ENCODE peak calls at places on chromosomes 12 and 14, in nine cellular contexts. S, U, X, E, L, F, M, D and C are unnamed samples. For H3K9me3, the result is how much of the 10 kb centered on the place peaks cover.

GRCh38 chr14:101506211-101506920 is 54.9 kb upstream of the DIO3 start:
- DNase-seq in U (no peak), X (no peak), D (no peak), F (no peak), E (no peak), M (no peak), L (peak), S (no peak), C (no peak)

GRCh38 chr14:102579696-102580551 is 12.5 kb upstream of the RCOR1 start:
- DNase-seq in S (no peak), F (no peak), D (no peak), L (no peak), U (peak), M (no peak), E (no peak), X (peak), C (no peak)

GRCh38 chr14:87461704-87462103 is 531.3 kb downstream of the GALC start:
- DNase-seq in U (no peak), X (no peak), M (no peak), D (no peak), E (no peak), L (no peak), F (no peak), S (no peak), C (no peak)

GRCh38 chr14:34722723-34723545 is 8.5 kb upstream of the CFL2 start:
- DNase-seq in F (no peak), X (no peak), U (peak), D (no peak), L (no peak), E (peak), M (no peak), S (peak), C (peak)

GRCh38 chr14:52650774-52651173 is 44.6 kb downstream of the ERO1A start:
- DNase-seq in U (no peak), X (no peak), F (no peak), L (no peak), D (no peak), S (no peak), M (no peak), E (peak), C (no peak)

GRCh38 chr12:123895477-123895876 is 77.2 kb downstream of the CCDC92 start:
- DNase-seq in E (peak), D (no peak), M (no peak), S (no peak), U (no peak), L (no peak), F (no peak), X (no peak), C (no peak)

GRCh38 chr12:48185181-48185919 is 1.9 kb downstream of the CCDC184 start:
- DNase-seq in D (no peak), X (no peak), L (no peak), F (no peak), M (peak), U (no peak), S (no peak), E (no peak), C (no peak)

GRCh38 chr14:73494593-73494992 is 3.9 kb downstream of the RIOX1 start:
- DNase-seq in E (no peak), X (no peak), L (no peak), F (no peak), S (no peak), M (no peak), D (no peak), U (no peak), C (no peak)

GRCh38 chr12:58727526-58727925 is 192.8 kb downstream of the LRIG3 start:
- DNase-seq in X (no peak), U (no peak), L (no peak), M (no peak), E (no peak), D (no peak), F (no peak), S (no peak), C (no peak)

GRCh38 chr14:68377459-68377858 is 415.4 kb downstream of the ZFP36L1 start:
- DNase-seq in U (peak), E (peak), F (no peak), X (peak), D (peak), S (peak), M (no peak), L (no peak), C (no peak)

GRCh38 chr12:3142386-3142785 is 65.2 kb downstream of the TSPAN9 start:
- DNase-seq in D (no peak), M (no peak), E (no peak), U (no peak), S (no peak), F (no peak), L (no peak), X (no peak), C (no peak)

GRCh38 chr12:123122649-123123048 is 28.2 kb downstream of the PITPNM2 start:
- DNase-seq in D (no peak), U (no peak), F (no peak), M (no peak), L (no peak), S (no peak), X (no peak), E (no peak), C (no peak)

GRCh38 chr12:53221203-53222076 is 10.6 kb downstream of the RARG start:
- DNase-seq in S (peak), D (peak), L (peak), M (no peak), F (no peak), X (peak), U (peak), E (peak), C (peak)

GRCh38 chr14:99348816-99349609 is 77.0 kb upstream of the BCL11B start:
- DNase-seq in F (no peak), U (no peak), M (no peak), L (no peak), S (no peak), E (no peak), X (no peak), D (no peak), C (no peak)

GRCh38 chr14:72558721-72559120 is 335.2 kb downstream of the DPF3 start:
- DNase-seq in X (peak), M (no peak), L (no peak), D (no peak), U (no peak), E (no peak), F (no peak), S (no peak), C (no peak)

GRCh38 chr12:131159660-131160059 is 206.0 kb downstream of the ADGRD1 start:
- DNase-seq in L (no peak), D (no peak), M (no peak), U (no peak), F (no peak), E (peak), X (no peak), S (no peak), C (no peak)

GRCh38 chr12:18818584-18818983 is 80.7 kb downstream of the CAPZA3 start:
- DNase-seq in S (no peak), L (no peak), E (no peak), M (no peak), X (no peak), F (no peak), D (no peak), U (no peak), C (no peak)

GRCh38 chr12:1870998-1871917 is 47.2 kb downstream of the CACNA2D4 start:
- DNase-seq in L (no peak), X (no peak), M (peak), E (no peak), S (no peak), U (no peak), D (no peak), F (peak), C (no peak)

GRCh38 chr12:2429032-2429431 is 365.7 kb upstream of the FKBP4 start:
- DNase-seq in L (no peak), S (no peak), X (peak), E (no peak), F (no peak), M (no peak), U (no peak), D (no peak), C (no peak)

GRCh38 chr14:81559385-81559784 is 25.7 kb upstream of the SEL1L start:
- DNase-seq in S (no peak), U (no peak), F (no peak), E (no peak), L (no peak), X (no peak), D (no peak), M (no peak), C (no peak)

GRCh38 chr12:107404981-107405380 is 280.6 kb upstream of the PWP1 start:
- DNase-seq in M (no peak), L (no peak), E (peak), S (no peak), D (no peak), F (no peak), X (peak), U (no peak), C (no peak)

GRCh38 chr12:4037747-4038312 is 164.6 kb upstream of the PARP11 start:
- DNase-seq in D (no peak), X (no peak), F (no peak), U (peak), S (peak), E (peak), M (no peak), L (no peak), C (peak)

GRCh38 chr12:48972213-48973021 is 882 bp upstream of the WNT10B start:
- DNase-seq in M (no peak), E (no peak), U (no peak), D (no peak), L (no peak), S (no peak), F (no peak), X (peak), C (no peak)

GRCh38 chr12:6699989-6700645 is 498 bp downstream of the PIANP start:
- DNase-seq in U (no peak), D (no peak), S (no peak), F (no peak), E (no peak), L (peak), M (no peak), X (no peak), C (no peak)
- H3K27ac ChIP-seq in U (no peak), D (no peak), S (no peak), F (peak), E (no peak), L (no peak), M (peak), X (no peak), C (no peak)

GRCh38 chr12:34602213-34602940 is 580.1 kb downstream of the ALG10 start:
- DNase-seq in E (no peak), D (no peak), L (peak), F (peak), X (no peak), S (no peak), M (peak), U (no peak), C (no peak)

GRCh38 chr12:34600592-34601462 is 578.5 kb downstream of the ALG10 start:
- DNase-seq in U (peak), X (no peak), S (no peak), D (no peak), E (no peak), L (peak), F (peak), M (no peak), C (no peak)

GRCh38 chr12:34603382-34604035 is 581.2 kb downstream of the ALG10 start:
- DNase-seq in M (peak), X (no peak), S (no peak), F (no peak), L (peak), E (no peak), U (no peak), D (no peak), C (no peak)

GRCh38 chr12:34599530-34600513 is 577.5 kb downstream of the ALG10 start:
- DNase-seq in L (peak), U (peak), E (no peak), D (no peak), X (no peak), F (peak), M (peak), S (no peak), C (no peak)

DNA sequence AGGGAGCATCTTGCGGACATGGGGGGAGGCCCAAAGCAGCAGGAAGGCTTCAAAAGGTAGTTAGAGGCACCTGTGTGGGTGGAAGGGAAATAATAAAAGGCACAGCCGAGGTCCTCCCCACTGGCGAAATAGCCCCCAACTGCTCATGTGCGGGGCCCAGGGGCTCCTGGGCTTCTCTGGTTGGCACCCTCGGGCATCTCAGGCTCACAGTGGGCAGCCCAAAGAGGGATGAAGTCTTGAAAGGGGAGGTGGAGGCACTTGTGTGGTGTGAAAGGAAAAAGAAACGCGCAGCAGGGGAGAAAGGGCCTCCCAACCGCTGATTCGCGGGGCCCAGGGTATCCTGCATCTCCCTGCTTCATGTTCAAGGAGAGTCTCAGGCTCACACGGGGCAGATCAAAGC is 579.4 kb downstream of the ALG10 start:
- DNase-seq in E (no peak), F (peak), D (no peak), U (peak), S (no peak), M (no peak), X (no peak), L (peak), C (peak)
- H3K9me3 ChIP-seq in E (half or more), F (under half), D (half or more), U (under half), S (under half), M (half or more), X (under half), L (under half), C (half or more)

GRCh38 chr12:24947541-24948451 is 1.1 kb downstream of the BCAT1 start:
- DNase-seq in X (no peak), E (no peak), S (no peak), U (no peak), L (no peak), M (no peak), D (no peak), F (no peak), C (no peak)

GRCh38 chr12:24950231-24950834 is 1.4 kb upstream of the BCAT1 start:
- DNase-seq in S (no peak), X (no peak), D (no peak), L (no peak), M (no peak), E (no peak), U (no peak), F (no peak), C (no peak)

GRCh38 chr12:24945822-24946221 is 3.1 kb downstream of the BCAT1 start:
- DNase-seq in D (no peak), E (no peak), L (no peak), M (no peak), F (no peak), S (no peak), U (no peak), X (no peak), C (no peak)

GRCh38 chr12:24948452-24948815 is 467 bp downstream of the BCAT1 start:
- DNase-seq in D (no peak), F (no peak), S (no peak), U (no peak), M (no peak), X (peak), L (no peak), E (no peak), C (no peak)

GRCh38 chr12:24948816-24949722 is at the start of gene BCAT1:
- DNase-seq in E (peak), L (peak), U (peak), S (peak), M (no peak), X (peak), F (no peak), D (peak), C (no peak)
- TF ChIP-seq CTCF in E (peak), L (no peak), U (no peak), S (no peak), M (no peak), X (peak), F (no peak), D (peak), C (no peak)

GRCh38 chr12:77946541-77947021 is 115.9 kb downstream of the NAV3 start:
- DNase-seq in F (no peak), X (peak), U (no peak), S (no peak), L (no peak), E (no peak), D (no peak), M (no peak), C (no peak)

GRCh38 chr12:77940011-77940423 is 109.3 kb downstream of the NAV3 start:
- DNase-seq in D (no peak), F (no peak), L (no peak), E (no peak), M (no peak), U (no peak), S (no peak), X (peak), C (no peak)

GRCh38 chr12:77941396-77941795 is 110.7 kb downstream of the NAV3 start:
- DNase-seq in S (no peak), D (no peak), E (no peak), M (no peak), L (no peak), X (no peak), U (no peak), F (no peak), C (no peak)

GRCh38 chr12:77940566-77940965 is 109.9 kb downstream of the NAV3 start:
- DNase-seq in S (no peak), E (no peak), D (no peak), X (no peak), F (no peak), M (no peak), U (no peak), L (no peak), C (no peak)

GRCh38 chr12:77943466-77943865 is 112.8 kb downstream of the NAV3 start:
- DNase-seq in U (no peak), L (no peak), E (no peak), M (no peak), S (no peak), D (no peak), F (no peak), X (peak), C (no peak)
- H3K27ac ChIP-seq in U (no peak), L (no peak), E (no peak), M (no peak), S (no peak), D (no peak), F (no peak), X (no peak), C (no peak)

DNA sequence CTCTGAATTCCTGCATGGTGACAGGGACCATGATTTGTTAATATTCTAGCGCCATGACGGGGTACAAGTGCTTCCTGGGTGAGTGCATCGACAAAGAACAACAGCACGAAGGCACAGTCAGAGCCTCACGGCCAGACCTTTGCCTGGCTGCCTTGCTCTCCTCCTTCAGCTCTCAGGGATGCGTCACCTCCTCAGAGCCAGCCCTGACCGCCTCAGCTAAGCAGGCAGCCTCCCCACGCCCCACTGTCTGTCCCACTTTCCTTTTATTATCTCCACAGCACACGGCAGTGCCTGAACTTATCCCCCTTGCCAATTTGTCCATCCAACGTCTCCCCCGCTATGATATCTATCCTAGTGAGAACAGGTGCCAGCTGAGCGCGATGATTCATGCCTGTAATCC is 16.5 kb upstream of the FZD10 start:
- DNase-seq in S (no peak), U (no peak), L (no peak), E (no peak), D (no peak), X (no peak), M (no peak), F (no peak), C (no peak)
- H3K9me3 ChIP-seq in S (under half), U (under half), L (under half), E (under half), D (under half), X (under half), M (under half), F (under half), C (under half)

GRCh38 chr14:63923422-63923752 is 70.6 kb downstream of the SYNE2 start:
- DNase-seq in U (no peak), E (no peak), M (peak), X (no peak), D (no peak), L (no peak), S (no peak), F (no peak), C (no peak)
- TF ChIP-seq CTCF in U (no peak), E (no peak), M (no peak), X (no peak), D (no peak), L (no peak), S (no peak), F (no peak), C (no peak)

DNA sequence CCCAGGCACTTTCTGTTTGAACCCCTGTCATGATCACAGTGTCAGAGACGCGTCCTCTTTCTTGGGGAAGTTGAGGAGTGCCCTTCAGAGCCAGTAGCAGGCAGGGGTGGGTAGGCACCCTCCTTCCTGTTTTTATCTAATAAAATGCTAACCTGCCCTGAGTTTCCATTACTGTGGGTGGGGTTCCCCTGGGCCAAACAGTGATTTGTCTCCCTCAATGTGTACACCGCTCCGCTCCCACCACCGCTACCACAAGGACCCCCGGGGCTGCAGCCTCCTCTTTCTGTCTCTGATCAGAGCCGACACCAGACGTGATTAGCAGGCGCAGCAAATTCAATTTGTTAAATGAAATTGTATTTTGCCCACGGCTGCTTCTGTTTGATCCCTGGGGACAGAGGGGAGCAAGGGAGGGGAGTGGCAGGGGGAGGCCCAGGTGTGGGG is 5.1 kb downstream of the SHMT2 start:
- DNase-seq in X (no peak), E (no peak), S (no peak), U (no peak), F (no peak), D (no peak), M (no peak), L (no peak), C (no peak)
- H3K27ac ChIP-seq in X (no peak), E (no peak), S (peak), U (peak), F (peak), D (peak), M (no peak), L (no peak), C (no peak)